ENCODE peak calls at places on chromosomes 13 and 19, in eight cellular contexts. One of them, this sample, is unnamed.

GRCh38 chr13:94860981-94861407 is 148.6 kb upstream of the SOX21 start:
- DNase-seq in T follicular helper cell: no peak
- DNase-seq in heart left ventricle: no peak
- DNase-seq in hypothalamus: no peak
- DNase-seq in naive thymus-derived CD8-positive, alpha-beta T cell: no peak
- DNase-seq in activated T-helper 1 cell treated with anti-CD3 and anti-CD28 coated beads, Interleukin-2, amount 50 U/mL, for 16 hours: no peak
- DNase-seq in nephron progenitor cell: no peak
- DNase-seq in left colon: no peak
- DNase-seq in this sample: no peak

GRCh38 chr13:30108913-30109237 is 198.5 kb downstream of the KATNAL1 start:
- DNase-seq in T follicular helper cell: no peak
- DNase-seq in nephron progenitor cell: no peak
- DNase-seq in naive thymus-derived CD8-positive, alpha-beta T cell: no peak
- DNase-seq in left colon: peak
- DNase-seq in activated T-helper 1 cell treated with anti-CD3 and anti-CD28 coated beads, Interleukin-2, amount 50 U/mL, for 16 hours: no peak
- DNase-seq in heart left ventricle: no peak
- DNase-seq in hypothalamus: no peak
- DNase-seq in this sample: peak

GRCh38 chr13:77185721-77186120 is 141.2 kb downstream of the MYCBP2 start:
- DNase-seq in nephron progenitor cell: no peak
- DNase-seq in left colon: no peak
- DNase-seq in naive thymus-derived CD8-positive, alpha-beta T cell: no peak
- DNase-seq in activated T-helper 1 cell treated with anti-CD3 and anti-CD28 coated beads, Interleukin-2, amount 50 U/mL, for 16 hours: no peak
- DNase-seq in T follicular helper cell: no peak
- DNase-seq in heart left ventricle: no peak
- DNase-seq in hypothalamus: no peak
- DNase-seq in this sample: no peak

GRCh38 chr19:16043156-16043757 is 33.0 kb upstream of the TPM4 start:
- DNase-seq in activated T-helper 1 cell treated with anti-CD3 and anti-CD28 coated beads, Interleukin-2, amount 50 U/mL, for 16 hours: no peak
- DNase-seq in T follicular helper cell: no peak
- DNase-seq in nephron progenitor cell: no peak
- DNase-seq in naive thymus-derived CD8-positive, alpha-beta T cell: no peak
- DNase-seq in hypothalamus: no peak
- DNase-seq in left colon: no peak
- DNase-seq in heart left ventricle: no peak
- DNase-seq in this sample: no peak

GRCh38 chr19:708154-709141 is at the start of gene PALM:
- DNase-seq in left colon: no peak
- DNase-seq in heart left ventricle: peak
- DNase-seq in naive thymus-derived CD8-positive, alpha-beta T cell: no peak
- DNase-seq in hypothalamus: peak
- DNase-seq in T follicular helper cell: no peak
- DNase-seq in nephron progenitor cell: peak
- DNase-seq in activated T-helper 1 cell treated with anti-CD3 and anti-CD28 coated beads, Interleukin-2, amount 50 U/mL, for 16 hours: no peak
- DNase-seq in this sample: no peak

GRCh38 chr13:66405908-66406802 is 824.0 kb downstream of the PCDH9 start:
- DNase-seq in naive thymus-derived CD8-positive, alpha-beta T cell: no peak
- DNase-seq in nephron progenitor cell: no peak
- DNase-seq in activated T-helper 1 cell treated with anti-CD3 and anti-CD28 coated beads, Interleukin-2, amount 50 U/mL, for 16 hours: no peak
- DNase-seq in T follicular helper cell: no peak
- DNase-seq in hypothalamus: no peak
- DNase-seq in left colon: no peak
- DNase-seq in heart left ventricle: no peak
- DNase-seq in this sample: no peak

GRCh38 chr13:103531278-103531677 is 465.1 kb upstream of the SLC10A2 start:
- DNase-seq in nephron progenitor cell: no peak
- DNase-seq in heart left ventricle: no peak
- DNase-seq in hypothalamus: no peak
- DNase-seq in activated T-helper 1 cell treated with anti-CD3 and anti-CD28 coated beads, Interleukin-2, amount 50 U/mL, for 16 hours: no peak
- DNase-seq in T follicular helper cell: no peak
- DNase-seq in left colon: no peak
- DNase-seq in naive thymus-derived CD8-positive, alpha-beta T cell: no peak
- DNase-seq in this sample: no peak

GRCh38 chr19:2569596-2570465 is 93.9 kb downstream of the GADD45B start:
- DNase-seq in T follicular helper cell: no peak
- DNase-seq in naive thymus-derived CD8-positive, alpha-beta T cell: no peak
- DNase-seq in left colon: peak
- DNase-seq in heart left ventricle: no peak
- DNase-seq in nephron progenitor cell: no peak
- DNase-seq in activated T-helper 1 cell treated with anti-CD3 and anti-CD28 coated beads, Interleukin-2, amount 50 U/mL, for 16 hours: no peak
- DNase-seq in hypothalamus: no peak
- DNase-seq in this sample: peak

GRCh38 chr19:14528419-14529253 is 758 bp upstream of the TECR start:
- DNase-seq in heart left ventricle: no peak
- DNase-seq in left colon: no peak
- DNase-seq in activated T-helper 1 cell treated with anti-CD3 and anti-CD28 coated beads, Interleukin-2, amount 50 U/mL, for 16 hours: no peak
- DNase-seq in T follicular helper cell: no peak
- DNase-seq in hypothalamus: no peak
- DNase-seq in naive thymus-derived CD8-positive, alpha-beta T cell: no peak
- DNase-seq in nephron progenitor cell: no peak
- DNase-seq in this sample: no peak

GRCh38 chr19:34225659-34226015 is 28.7 kb upstream of the GARRE1 start:
- DNase-seq in naive thymus-derived CD8-positive, alpha-beta T cell: no peak
- DNase-seq in left colon: no peak
- DNase-seq in heart left ventricle: no peak
- DNase-seq in activated T-helper 1 cell treated with anti-CD3 and anti-CD28 coated beads, Interleukin-2, amount 50 U/mL, for 16 hours: no peak
- DNase-seq in T follicular helper cell: no peak
- DNase-seq in hypothalamus: no peak
- DNase-seq in nephron progenitor cell: no peak
- DNase-seq in this sample: no peak

GRCh38 chr13:75010941-75011340 is 471.0 kb downstream of the TBC1D4 start:
- DNase-seq in hypothalamus: no peak
- DNase-seq in T follicular helper cell: no peak
- DNase-seq in activated T-helper 1 cell treated with anti-CD3 and anti-CD28 coated beads, Interleukin-2, amount 50 U/mL, for 16 hours: no peak
- DNase-seq in heart left ventricle: no peak
- DNase-seq in naive thymus-derived CD8-positive, alpha-beta T cell: no peak
- DNase-seq in left colon: no peak
- DNase-seq in nephron progenitor cell: no peak
- DNase-seq in this sample: no peak

GRCh38 chr13:113044431-113045114 is 61.0 kb upstream of the F7 start:
- DNase-seq in activated T-helper 1 cell treated with anti-CD3 and anti-CD28 coated beads, Interleukin-2, amount 50 U/mL, for 16 hours: no peak
- DNase-seq in T follicular helper cell: no peak
- DNase-seq in nephron progenitor cell: no peak
- DNase-seq in naive thymus-derived CD8-positive, alpha-beta T cell: no peak
- DNase-seq in hypothalamus: peak
- DNase-seq in heart left ventricle: peak
- DNase-seq in left colon: no peak
- DNase-seq in this sample: no peak

GRCh38 chr19:13396256-13397080 is 109.8 kb downstream of the CACNA1A start:
- DNase-seq in nephron progenitor cell: peak
- DNase-seq in naive thymus-derived CD8-positive, alpha-beta T cell: no peak
- DNase-seq in activated T-helper 1 cell treated with anti-CD3 and anti-CD28 coated beads, Interleukin-2, amount 50 U/mL, for 16 hours: no peak
- DNase-seq in left colon: no peak
- DNase-seq in heart left ventricle: peak
- DNase-seq in hypothalamus: peak
- DNase-seq in T follicular helper cell: no peak
- DNase-seq in this sample: peak

GRCh38 chr13:61777902-61778301 is 362.3 kb upstream of the PCDH20 start:
- DNase-seq in T follicular helper cell: no peak
- DNase-seq in naive thymus-derived CD8-positive, alpha-beta T cell: no peak
- DNase-seq in hypothalamus: no peak
- DNase-seq in left colon: no peak
- DNase-seq in activated T-helper 1 cell treated with anti-CD3 and anti-CD28 coated beads, Interleukin-2, amount 50 U/mL, for 16 hours: no peak
- DNase-seq in heart left ventricle: no peak
- DNase-seq in nephron progenitor cell: no peak
- DNase-seq in this sample: no peak

GRCh38 chr19:11530432-11530831 is 1.5 kb upstream of the ECSIT start:
- DNase-seq in activated T-helper 1 cell treated with anti-CD3 and anti-CD28 coated beads, Interleukin-2, amount 50 U/mL, for 16 hours: no peak
- DNase-seq in left colon: peak
- DNase-seq in nephron progenitor cell: peak
- DNase-seq in heart left ventricle: peak
- DNase-seq in hypothalamus: peak
- DNase-seq in naive thymus-derived CD8-positive, alpha-beta T cell: peak
- DNase-seq in T follicular helper cell: no peak
- DNase-seq in this sample: peak

GRCh38 chr13:106100261-106100919 is 435.1 kb downstream of the EFNB2 start:
- DNase-seq in T follicular helper cell: no peak
- DNase-seq in heart left ventricle: peak
- DNase-seq in activated T-helper 1 cell treated with anti-CD3 and anti-CD28 coated beads, Interleukin-2, amount 50 U/mL, for 16 hours: no peak
- DNase-seq in nephron progenitor cell: peak
- DNase-seq in naive thymus-derived CD8-positive, alpha-beta T cell: no peak
- DNase-seq in left colon: peak
- DNase-seq in hypothalamus: no peak
- DNase-seq in this sample: peak

GRCh38 chr19:926595-927043 is 784 bp downstream of the ARID3A start:
- DNase-seq in nephron progenitor cell: peak
- DNase-seq in heart left ventricle: no peak
- DNase-seq in T follicular helper cell: no peak
- DNase-seq in naive thymus-derived CD8-positive, alpha-beta T cell: no peak
- DNase-seq in activated T-helper 1 cell treated with anti-CD3 and anti-CD28 coated beads, Interleukin-2, amount 50 U/mL, for 16 hours: no peak
- DNase-seq in hypothalamus: peak
- DNase-seq in left colon: peak
- DNase-seq in this sample: peak

GRCh38 chr19:38733493-38734175 is 10.6 kb downstream of the CAPN12 start:
- DNase-seq in hypothalamus: no peak
- DNase-seq in heart left ventricle: peak
- DNase-seq in nephron progenitor cell: no peak
- DNase-seq in left colon: no peak
- DNase-seq in naive thymus-derived CD8-positive, alpha-beta T cell: no peak
- DNase-seq in activated T-helper 1 cell treated with anti-CD3 and anti-CD28 coated beads, Interleukin-2, amount 50 U/mL, for 16 hours: no peak
- DNase-seq in T follicular helper cell: no peak
- DNase-seq in this sample: peak

GRCh38 chr19:756232-756631 is 5.3 kb downstream of the MISP start:
- DNase-seq in nephron progenitor cell: no peak
- DNase-seq in activated T-helper 1 cell treated with anti-CD3 and anti-CD28 coated beads, Interleukin-2, amount 50 U/mL, for 16 hours: no peak
- DNase-seq in T follicular helper cell: no peak
- DNase-seq in heart left ventricle: no peak
- DNase-seq in naive thymus-derived CD8-positive, alpha-beta T cell: no peak
- DNase-seq in hypothalamus: no peak
- DNase-seq in left colon: no peak
- DNase-seq in this sample: no peak

GRCh38 chr19:53912653-53913052 is 3.6 kb downstream of the CACNG7 start:
- DNase-seq in T follicular helper cell: no peak
- DNase-seq in naive thymus-derived CD8-positive, alpha-beta T cell: no peak
- DNase-seq in activated T-helper 1 cell treated with anti-CD3 and anti-CD28 coated beads, Interleukin-2, amount 50 U/mL, for 16 hours: no peak
- DNase-seq in left colon: no peak
- DNase-seq in nephron progenitor cell: peak
- DNase-seq in hypothalamus: no peak
- DNase-seq in heart left ventricle: no peak
- DNase-seq in this sample: peak

GRCh38 chr19:12364391-12365093 is 941 bp downstream of the ZNF442 start:
- DNase-seq in nephron progenitor cell: peak
- DNase-seq in left colon: no peak
- DNase-seq in hypothalamus: peak
- DNase-seq in activated T-helper 1 cell treated with anti-CD3 and anti-CD28 coated beads, Interleukin-2, amount 50 U/mL, for 16 hours: no peak
- DNase-seq in T follicular helper cell: no peak
- DNase-seq in naive thymus-derived CD8-positive, alpha-beta T cell: no peak
- DNase-seq in heart left ventricle: peak
- DNase-seq in this sample: no peak

GRCh38 chr19:15812059-15812722 is 3.3 kb downstream of the OR10H1 start:
- DNase-seq in heart left ventricle: no peak
- DNase-seq in nephron progenitor cell: no peak
- DNase-seq in activated T-helper 1 cell treated with anti-CD3 and anti-CD28 coated beads, Interleukin-2, amount 50 U/mL, for 16 hours: no peak
- DNase-seq in T follicular helper cell: peak
- DNase-seq in hypothalamus: no peak
- DNase-seq in naive thymus-derived CD8-positive, alpha-beta T cell: peak
- DNase-seq in left colon: peak
- DNase-seq in this sample: no peak

GRCh38 chr13:41645313-41645712 is 188.0 kb downstream of the RGCC start:
- DNase-seq in hypothalamus: no peak
- DNase-seq in T follicular helper cell: no peak
- DNase-seq in activated T-helper 1 cell treated with anti-CD3 and anti-CD28 coated beads, Interleukin-2, amount 50 U/mL, for 16 hours: no peak
- DNase-seq in left colon: no peak
- DNase-seq in naive thymus-derived CD8-positive, alpha-beta T cell: no peak
- DNase-seq in heart left ventricle: no peak
- DNase-seq in nephron progenitor cell: no peak
- DNase-seq in this sample: no peak

GRCh38 chr13:100513171-100513570 is 75.4 kb downstream of the GGACT start:
- DNase-seq in T follicular helper cell: no peak
- DNase-seq in heart left ventricle: no peak
- DNase-seq in hypothalamus: no peak
- DNase-seq in nephron progenitor cell: no peak
- DNase-seq in naive thymus-derived CD8-positive, alpha-beta T cell: no peak
- DNase-seq in activated T-helper 1 cell treated with anti-CD3 and anti-CD28 coated beads, Interleukin-2, amount 50 U/mL, for 16 hours: no peak
- DNase-seq in left colon: no peak
- DNase-seq in this sample: no peak

GRCh38 chr19:58571575-58571947 is 1.6 kb downstream of the MZF1 start:
- DNase-seq in left colon: peak
- DNase-seq in heart left ventricle: peak
- DNase-seq in naive thymus-derived CD8-positive, alpha-beta T cell: no peak
- DNase-seq in nephron progenitor cell: no peak
- DNase-seq in hypothalamus: no peak
- DNase-seq in activated T-helper 1 cell treated with anti-CD3 and anti-CD28 coated beads, Interleukin-2, amount 50 U/mL, for 16 hours: no peak
- DNase-seq in T follicular helper cell: no peak
- DNase-seq in this sample: no peak

GRCh38 chr13:99610702-99611289 is 109.5 kb downstream of the TM9SF2 start:
- DNase-seq in activated T-helper 1 cell treated with anti-CD3 and anti-CD28 coated beads, Interleukin-2, amount 50 U/mL, for 16 hours: no peak
- DNase-seq in hypothalamus: no peak
- DNase-seq in naive thymus-derived CD8-positive, alpha-beta T cell: no peak
- DNase-seq in left colon: no peak
- DNase-seq in T follicular helper cell: no peak
- DNase-seq in nephron progenitor cell: no peak
- DNase-seq in heart left ventricle: no peak
- DNase-seq in this sample: no peak

GRCh38 chr19:41323023-41323422 is 13.1 kb downstream of the CCDC97 start:
- DNase-seq in nephron progenitor cell: peak
- DNase-seq in naive thymus-derived CD8-positive, alpha-beta T cell: no peak
- DNase-seq in left colon: no peak
- DNase-seq in activated T-helper 1 cell treated with anti-CD3 and anti-CD28 coated beads, Interleukin-2, amount 50 U/mL, for 16 hours: no peak
- DNase-seq in T follicular helper cell: no peak
- DNase-seq in hypothalamus: no peak
- DNase-seq in heart left ventricle: peak
- DNase-seq in this sample: no peak

GRCh38 chr13:108560092-108560491 is 69.3 kb upstream of the MYO16 start:
- DNase-seq in hypothalamus: peak
- DNase-seq in T follicular helper cell: no peak
- DNase-seq in activated T-helper 1 cell treated with anti-CD3 and anti-CD28 coated beads, Interleukin-2, amount 50 U/mL, for 16 hours: no peak
- DNase-seq in heart left ventricle: no peak
- DNase-seq in naive thymus-derived CD8-positive, alpha-beta T cell: no peak
- DNase-seq in left colon: no peak
- DNase-seq in nephron progenitor cell: no peak
- DNase-seq in this sample: no peak

GRCh38 chr13:94620286-94620896 is 18.7 kb downstream of the GPR180 start:
- DNase-seq in activated T-helper 1 cell treated with anti-CD3 and anti-CD28 coated beads, Interleukin-2, amount 50 U/mL, for 16 hours: no peak
- DNase-seq in hypothalamus: no peak
- DNase-seq in heart left ventricle: no peak
- DNase-seq in left colon: no peak
- DNase-seq in nephron progenitor cell: peak
- DNase-seq in T follicular helper cell: no peak
- DNase-seq in naive thymus-derived CD8-positive, alpha-beta T cell: no peak
- DNase-seq in this sample: peak

GRCh38 chr13:92657565-92657964 is 569.0 kb upstream of the GPC6 start:
- DNase-seq in left colon: no peak
- DNase-seq in hypothalamus: no peak
- DNase-seq in heart left ventricle: no peak
- DNase-seq in activated T-helper 1 cell treated with anti-CD3 and anti-CD28 coated beads, Interleukin-2, amount 50 U/mL, for 16 hours: no peak
- DNase-seq in nephron progenitor cell: no peak
- DNase-seq in T follicular helper cell: no peak
- DNase-seq in naive thymus-derived CD8-positive, alpha-beta T cell: no peak
- DNase-seq in this sample: no peak

GRCh38 chr13:112623051-112623711 is 35.2 kb upstream of the TUBGCP3 start:
- DNase-seq in T follicular helper cell: no peak
- DNase-seq in activated T-helper 1 cell treated with anti-CD3 and anti-CD28 coated beads, Interleukin-2, amount 50 U/mL, for 16 hours: no peak
- DNase-seq in left colon: no peak
- DNase-seq in hypothalamus: no peak
- DNase-seq in heart left ventricle: no peak
- DNase-seq in naive thymus-derived CD8-positive, alpha-beta T cell: no peak
- DNase-seq in nephron progenitor cell: no peak
- DNase-seq in this sample: no peak

GRCh38 chr19:34096020-34096915 is 76.0 kb upstream of the LSM14A start:
- DNase-seq in activated T-helper 1 cell treated with anti-CD3 and anti-CD28 coated beads, Interleukin-2, amount 50 U/mL, for 16 hours: no peak
- DNase-seq in hypothalamus: no peak
- DNase-seq in nephron progenitor cell: no peak
- DNase-seq in T follicular helper cell: no peak
- DNase-seq in naive thymus-derived CD8-positive, alpha-beta T cell: no peak
- DNase-seq in heart left ventricle: no peak
- DNase-seq in left colon: no peak
- DNase-seq in this sample: no peak

GRCh38 chr19:48868196-48868886 is at the start of gene PLEKHA4:
- DNase-seq in nephron progenitor cell: peak
- DNase-seq in activated T-helper 1 cell treated with anti-CD3 and anti-CD28 coated beads, Interleukin-2, amount 50 U/mL, for 16 hours: no peak
- DNase-seq in T follicular helper cell: no peak
- DNase-seq in heart left ventricle: peak
- DNase-seq in hypothalamus: no peak
- DNase-seq in naive thymus-derived CD8-positive, alpha-beta T cell: no peak
- DNase-seq in left colon: peak
- DNase-seq in this sample: peak

GRCh38 chr19:35206379-35206778 is 22.2 kb downstream of the FAM187B start:
- DNase-seq in naive thymus-derived CD8-positive, alpha-beta T cell: peak
- DNase-seq in activated T-helper 1 cell treated with anti-CD3 and anti-CD28 coated beads, Interleukin-2, amount 50 U/mL, for 16 hours: no peak
- DNase-seq in heart left ventricle: no peak
- DNase-seq in nephron progenitor cell: no peak
- DNase-seq in left colon: no peak
- DNase-seq in hypothalamus: no peak
- DNase-seq in T follicular helper cell: peak
- DNase-seq in this sample: no peak